ENCODE peak calls at places on chromosomes 7 and 10, in six cellular contexts. X is tibial artery, L is cardiac septum, H is SK-N-MC, A is heart left ventricle, O is RWPE1. T is an unnamed sample.

GRCh38 chr7:91603707-91604106 is 276.8 kb downstream of the MTERF1 start:
- DNase-seq in O (no peak), X (no peak), L (no peak), H (no peak), A (no peak), T (no peak)

GRCh38 chr10:79102056-79102874 is 33.5 kb downstream of the ZMIZ1 start:
- DNase-seq in O (peak), H (no peak), L (peak), X (peak), A (peak), T (peak)

GRCh38 chr7:17774248-17774647 is 166.0 kb downstream of the SNX13 start:
- DNase-seq in H (no peak), L (no peak), A (peak), X (no peak), O (no peak), T (peak)

GRCh38 chr10:54368984-54369383 is 432.0 kb downstream of the PCDH15 start:
- DNase-seq in X (no peak), H (no peak), O (no peak), A (no peak), L (no peak), T (no peak)

GRCh38 chr10:116620423-116621400 is at the start of gene PNLIPRP2:
- DNase-seq in H (no peak), L (no peak), A (no peak), X (no peak), O (no peak), T (no peak)

GRCh38 chr10:124074471-124075109 is 18.8 kb downstream of the CHST15 start:
- DNase-seq in A (no peak), X (no peak), H (no peak), L (peak), O (no peak), T (no peak)

GRCh38 chr7:39540320-39540719 is 25.9 kb upstream of the YAE1 start:
- DNase-seq in L (no peak), H (no peak), A (no peak), X (no peak), O (no peak), T (no peak)

GRCh38 chr7:32890010-32890552 is 1.5 kb downstream of the KBTBD2 start:
- DNase-seq in A (no peak), O (no peak), X (no peak), H (no peak), L (no peak), T (peak)

T was measured in DMS79 treated with DMSO at 0.1 percent for 48 hours.